ENCODE peak calls at places on chromosomes 1 and 21, in five cellular contexts. C, U, P, I and Y are unnamed samples.

GRCh38 chr1:156211243-156211642 is 1.6 kb upstream of the PMF1 start:
- DNase-seq in C (no peak), U (no peak), P (no peak), I (no peak), Y (no peak)

GRCh38 chr1:161121838-161122237 is 3.9 kb downstream of the NIT1 start:
- DNase-seq in C (no peak), U (no peak), P (no peak), I (no peak), Y (no peak)

GRCh38 chr1:164802573-164803282 is 243.7 kb downstream of the PBX1 start:
- DNase-seq in C (no peak), U (no peak), P (no peak), I (no peak), Y (no peak)

GRCh38 chr1:61338899-61339298 is 256.5 kb downstream of the NFIA start:
- DNase-seq in C (no peak), U (no peak), P (no peak), I (no peak), Y (no peak)

GRCh38 chr1:239315623-239316217 is 70.6 kb upstream of the CHRM3 start:
- DNase-seq in C (no peak), U (no peak), P (no peak), I (no peak), Y (no peak)

GRCh38 chr1:181260994-181261393 is 172.5 kb downstream of the IER5 start:
- DNase-seq in C (no peak), U (no peak), P (no peak), I (no peak), Y (no peak)

GRCh38 chr1:246382589-246382988 is 124.5 kb downstream of the SMYD3 start:
- DNase-seq in C (no peak), U (no peak), P (no peak), I (no peak), Y (no peak)

GRCh38 chr1:17119744-17120482 is 662 bp upstream of the PADI2 start:
- DNase-seq in C (no peak), U (no peak), P (no peak), I (no peak), Y (no peak)

GRCh38 chr1:199124351-199124750 is 485.5 kb downstream of the PTPRC start:
- DNase-seq in C (no peak), U (no peak), P (peak; percentile 7), I (no peak), Y (no peak)

GRCh38 chr1:21254335-21254951 is 35.8 kb downstream of the ECE1 start:
- DNase-seq in C (peak; percentile 46), U (peak; percentile 65), P (peak; percentile 65), I (peak; percentile 28), Y (no peak)

GRCh38 chr1:57088689-57089088 is 122.9 kb upstream of the C8B start:
- DNase-seq in C (no peak), U (no peak), P (no peak), I (no peak), Y (no peak)

GRCh38 chr1:45328680-45329079 is 2.0 kb downstream of the HPDL start:
- DNase-seq in C (no peak), U (no peak), P (no peak), I (no peak), Y (no peak)

GRCh38 chr1:62070384-62071011 is 124.2 kb upstream of the L1TD1 start:
- DNase-seq in C (no peak), U (no peak), P (peak; percentile 31), I (no peak), Y (no peak)

GRCh38 chr1:91761303-91761721 is 124.6 kb downstream of the TGFBR3 start:
- DNase-seq in C (no peak), U (no peak), P (no peak), I (no peak), Y (no peak)

GRCh38 chr21:44930543-44930981 is 9.3 kb upstream of the SLX9 start:
- DNase-seq in C (peak; percentile 48), U (peak; percentile 37), P (no peak), I (no peak), Y (no peak)

GRCh38 chr1:244605835-244606234 is 47.1 kb upstream of the DESI2 start:
- DNase-seq in C (no peak), U (no peak), P (no peak), I (no peak), Y (no peak)

GRCh38 chr1:16924216-16924918 is 2.6 kb downstream of the CROCC start:
- DNase-seq in C (no peak), U (no peak), P (no peak), I (no peak), Y (no peak)

GRCh38 chr21:44530903-44531605 is 8.9 kb downstream of the KRTAP10-1 start:
- DNase-seq in C (peak; percentile 2), U (peak; percentile 4), P (no peak), I (no peak), Y (no peak)

GRCh38 chr1:172746091-172746949 is 87.4 kb downstream of the FASLG start:
- DNase-seq in C (no peak), U (no peak), P (peak; percentile 100), I (no peak), Y (peak; percentile 77)

GRCh38 chr1:246355421-246356230 is 151.5 kb downstream of the SMYD3 start:
- DNase-seq in C (no peak), U (no peak), P (no peak), I (no peak), Y (no peak)

GRCh38 chr1:115476616-115477015 is 138.6 kb upstream of the NGF start:
- DNase-seq in C (no peak), U (no peak), P (peak; percentile 34), I (no peak), Y (no peak)

GRCh38 chr1:1847061-1847460 is 43.8 kb downstream of the GNB1 start:
- DNase-seq in C (no peak), U (no peak), P (no peak), I (no peak), Y (no peak)

GRCh38 chr1:76302711-76303347 is 228.3 kb downstream of the ST6GALNAC3 start:
- DNase-seq in C (no peak), U (no peak), P (no peak), I (no peak), Y (no peak)
- H3K4me3 ChIP-seq in C (no peak overlapping the region), U (no peak overlapping the region), P (no peak overlapping the region), I (no peak overlapping the region), Y (no peak overlapping the region)

DNA sequence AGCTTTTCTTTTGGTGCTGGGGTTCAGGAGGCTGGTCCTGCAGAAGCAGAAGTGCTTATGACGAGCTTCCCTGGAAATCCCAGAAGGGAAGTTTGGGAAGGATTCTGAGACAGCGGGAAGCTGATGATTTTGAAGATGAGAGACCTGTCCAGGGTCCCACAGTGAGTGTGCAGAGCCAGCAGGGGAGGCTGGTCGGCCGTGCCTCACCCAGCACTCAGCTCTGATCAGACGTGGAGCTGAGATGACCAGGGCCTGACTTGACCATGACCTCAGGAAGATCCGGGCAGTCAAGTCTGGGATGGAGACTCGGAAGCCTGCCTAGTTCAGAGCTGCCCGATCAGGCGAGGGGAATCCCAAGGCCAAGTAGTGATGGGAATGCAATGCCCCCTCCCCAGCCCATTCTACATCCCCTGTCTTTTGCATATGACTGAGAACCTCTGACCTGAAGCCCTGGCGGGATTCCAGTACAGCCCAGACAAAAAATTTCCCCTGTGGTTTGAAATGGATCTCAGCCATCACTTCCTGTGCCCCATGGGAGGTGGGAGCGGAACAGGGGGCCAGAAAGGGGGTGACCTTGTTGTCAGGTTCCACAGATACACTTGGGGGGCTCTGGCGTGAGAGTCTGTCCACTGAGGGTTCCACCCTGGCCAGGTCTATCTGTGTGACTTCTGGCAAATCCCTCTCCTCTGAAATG is 96.8 kb upstream of the RUNX3 start:
- DNase-seq in C (no peak), U (no peak), P (no peak), I (no peak), Y (no peak)
- TF ChIP-seq CTCF in C (no peak), U (no peak), P (no peak), I (no peak), Y (no peak)

GRCh38 chr1:183936009-183936408 is 101.5 kb downstream of the COLGALT2 start:
- DNase-seq in C (no peak), U (no peak), P (no peak), I (no peak), Y (no peak)

GRCh38 chr1:183931646-183932271 is 105.8 kb downstream of the COLGALT2 start:
- DNase-seq in C (no peak), U (no peak), P (peak; percentile 41), I (no peak), Y (no peak)

GRCh38 chr1:183933528-183934179 is 103.9 kb downstream of the COLGALT2 start:
- DNase-seq in C (no peak), U (no peak), P (no peak), I (no peak), Y (no peak)

GRCh38 chr1:183934284-183934683 is 103.2 kb downstream of the COLGALT2 start:
- DNase-seq in C (no peak), U (no peak), P (no peak), I (no peak), Y (no peak)

GRCh38 chr1:183932412-183932811 is 105.1 kb downstream of the COLGALT2 start:
- DNase-seq in C (peak; percentile 85), U (peak; percentile 88), P (peak; percentile 90), I (peak; percentile 83), Y (no peak)
- H3K4me3 ChIP-seq in C (no peak overlapping the region), U (peak overlapping the region; percentile 19), P (no peak overlapping the region), I (no peak overlapping the region), Y (no peak overlapping the region)

DNA sequence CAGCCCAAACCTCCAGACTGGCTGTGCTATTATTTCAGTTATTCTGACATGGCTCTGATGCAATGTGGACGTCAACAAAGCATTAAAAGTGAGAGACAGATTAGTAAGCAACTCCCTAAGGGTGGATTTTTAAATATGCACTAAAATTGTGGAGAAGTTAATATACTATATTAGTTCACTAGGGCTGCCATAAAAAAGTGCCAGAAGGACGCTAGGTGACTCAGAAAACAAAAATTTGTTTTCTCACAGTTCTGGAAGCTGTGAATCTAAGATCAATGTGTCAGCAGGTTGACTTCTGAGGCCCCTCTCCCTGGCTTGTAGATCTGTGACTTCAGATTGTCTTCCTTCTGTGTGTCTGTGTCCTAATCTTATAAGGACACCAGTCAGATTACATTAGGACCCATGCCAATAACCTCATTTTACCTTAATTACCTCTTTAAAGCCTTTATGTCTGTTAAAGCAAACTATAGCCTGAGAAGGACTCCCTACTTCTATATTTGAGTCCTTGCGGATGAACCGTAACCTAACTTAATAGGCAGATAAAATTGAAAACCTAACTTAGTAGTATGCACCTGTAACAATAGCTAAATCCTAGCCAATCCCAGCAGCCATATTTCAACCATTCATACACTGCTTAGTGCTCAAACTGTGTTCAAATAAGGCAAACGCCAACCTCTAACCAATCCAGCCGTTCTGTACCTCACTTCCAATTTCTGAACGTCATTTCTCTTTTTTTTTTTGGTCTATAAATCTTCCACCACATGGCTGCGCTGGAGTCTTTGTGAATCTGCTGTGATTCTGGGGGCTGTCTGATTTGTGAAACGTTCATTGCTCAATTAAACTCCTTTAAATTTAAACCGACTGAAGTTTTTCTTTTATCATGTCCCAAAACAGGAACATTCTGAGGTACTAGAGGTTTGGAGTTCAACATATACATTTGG is 65.9 kb upstream of the BACH1 start:
- DNase-seq in C (no peak), U (no peak), P (peak; percentile 72), I (no peak), Y (no peak)
- TF ChIP-seq CTCF in C (no peak), U (peak; percentile 9), P (peak; percentile 8), I (no peak), Y (peak; percentile 27)

DNA sequence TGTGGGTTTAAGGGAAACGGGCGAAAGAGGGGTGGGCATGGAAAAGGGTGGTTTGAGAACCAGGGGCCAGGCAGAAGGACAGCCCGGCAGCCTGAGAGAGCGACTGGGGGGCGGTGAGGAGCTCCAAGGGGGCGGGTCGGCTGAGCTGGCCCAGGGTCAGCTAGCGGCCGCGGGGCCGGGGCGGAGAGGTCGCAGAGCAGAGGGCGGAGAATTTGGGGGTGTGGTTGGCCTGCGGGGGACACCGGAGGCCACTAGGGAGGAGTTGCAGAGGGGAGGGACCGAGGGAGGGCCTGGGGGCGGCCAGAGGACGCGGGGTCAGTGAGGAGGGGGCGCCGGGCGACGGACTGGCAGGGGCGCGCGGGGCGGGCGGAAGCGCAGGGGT is 54.7 kb downstream of the NDUFS5 start:
- DNase-seq in C (no peak), U (no peak), P (no peak), I (peak; percentile 14), Y (no peak)
- H3K4me3 ChIP-seq in C (no peak overlapping the region), U (peak overlapping the region; percentile 73), P (peak overlapping the region; percentile 28), I (peak overlapping the region; percentile 65), Y (no peak overlapping the region)